ENCODE peak calls at places on chromosomes 4 and X, in seven cellular contexts. Z, Q, G, K, S, Y and V are unnamed samples.

GRCh38 chr4:3657917-3658913 is 108.0 kb upstream of the ADRA2C start:
- DNase-seq in Z (peak; percentile 75), Q (no peak), G (no peak), K (no peak), S (no peak), Y (no peak), V (no peak)

GRCh38 chr4:77783881-77784280 is 35.3 kb downstream of the CNOT6L start:
- DNase-seq in Z (no peak), Q (no peak), G (no peak), K (no peak), S (no peak), Y (no peak), V (no peak)

GRCh38 chr4:37422638-37423037 is 178.1 kb downstream of the NWD2 start:
- DNase-seq in Z (no peak), Q (no peak), G (no peak), K (no peak), S (no peak), Y (no peak), V (no peak)

GRCh38 chr4:71259305-71259704 is 79.5 kb upstream of the SLC4A4 start:
- DNase-seq in Z (no peak), Q (no peak), G (no peak), K (no peak), S (no peak), Y (no peak), V (no peak)

GRCh38 chr4:98864560-98864959 is 64.4 kb downstream of the EIF4E start:
- DNase-seq in Z (no peak), Q (no peak), G (no peak), K (no peak), S (no peak), Y (no peak), V (no peak)

GRCh38 chr4:180745019-180745418 is 1498.2 kb upstream of the TENM3 start:
- DNase-seq in Z (no peak), Q (no peak), G (no peak), K (no peak), S (no peak), Y (no peak), V (no peak)

GRCh38 chr4:40395166-40395900 is 60.2 kb downstream of the CHRNA9 start:
- DNase-seq in Z (no peak), Q (no peak), G (no peak), K (no peak), S (no peak), Y (no peak), V (no peak)

GRCh38 chr4:111812760-111813159 is 332.5 kb upstream of the FAM241A start:
- DNase-seq in Z (no peak), Q (no peak), G (no peak), K (no peak), S (no peak), Y (no peak), V (no peak)

GRCh38 chr4:1309261-1310010 is 19.7 kb downstream of the MAEA start:
- DNase-seq in Z (peak; percentile 71), Q (peak; percentile 91), G (peak; percentile 75), K (peak; percentile 50), S (peak; percentile 92), Y (peak; percentile 49), V (no peak)

GRCh38 chrX:50594788-50595187 is 124.2 kb upstream of the DGKK start:
- DNase-seq in Z (no peak), Q (no peak), G (no peak), K (no peak), S (no peak), Y (no peak), V (no peak)

GRCh38 chr4:13298655-13299054 is 185.5 kb downstream of the RAB28 start:
- DNase-seq in Z (no peak), Q (peak; percentile 40), G (no peak), K (no peak), S (no peak), Y (no peak), V (no peak)

GRCh38 chr4:18318682-18319410 is 297.3 kb upstream of the LCORL start:
- DNase-seq in Z (no peak), Q (no peak), G (no peak), K (no peak), S (no peak), Y (no peak), V (no peak)

GRCh38 chr4:138216272-138216867 is 25.8 kb downstream of the SLC7A11 start:
- DNase-seq in Z (no peak), Q (no peak), G (no peak), K (no peak), S (no peak), Y (no peak), V (no peak)

GRCh38 chr4:148015058-148015457 is 283.2 kb downstream of the ARHGAP10 start:
- DNase-seq in Z (no peak), Q (no peak), G (no peak), K (no peak), S (no peak), Y (no peak), V (no peak)

GRCh38 chr4:174627473-174627872 is 105.2 kb upstream of the HPGD start:
- DNase-seq in Z (no peak), Q (no peak), G (no peak), K (no peak), S (no peak), Y (no peak), V (no peak)

GRCh38 chr4:55446578-55446922 is 50.8 kb downstream of the TMEM165 start:
- DNase-seq in Z (no peak), Q (no peak), G (no peak), K (no peak), S (no peak), Y (no peak), V (no peak)

GRCh38 chr4:108165601-108166000 is 3.1 kb downstream of the LEF1 start:
- DNase-seq in Z (no peak), Q (no peak), G (no peak), K (peak; percentile 40), S (no peak), Y (no peak), V (no peak)

GRCh38 chrX:150366951-150367545 is 3.9 kb downstream of the MAMLD1 start:
- DNase-seq in Z (no peak), Q (no peak), G (no peak), K (no peak), S (no peak), Y (peak; percentile 55), V (no peak)

GRCh38 chr4:54082168-54082567 is 17.8 kb upstream of the CHIC2 start:
- DNase-seq in Z (no peak), Q (peak; percentile 95), G (no peak), K (no peak), S (no peak), Y (no peak), V (no peak)

GRCh38 chr4:703336-704197 is 2.1 kb upstream of the PCGF3 start:
- DNase-seq in Z (no peak), Q (no peak), G (no peak), K (no peak), S (no peak), Y (no peak), V (no peak)

GRCh38 chrX:118679290-118679689 is 48.1 kb upstream of the IL13RA1 start:
- DNase-seq in Z (no peak), Q (no peak), G (no peak), K (no peak), S (no peak), Y (no peak), V (no peak)

GRCh38 chrX:30992381-30992904 is 79.4 kb downstream of the FTHL17 start:
- DNase-seq in Z (no peak), Q (peak; percentile 93), G (no peak), K (no peak), S (no peak), Y (no peak), V (no peak)

GRCh38 chr4:6141554-6141953 is 58.8 kb downstream of the JAKMIP1 start:
- DNase-seq in Z (no peak), Q (no peak), G (no peak), K (no peak), S (no peak), Y (no peak), V (no peak)

GRCh38 chrX:71178908-71179307 is 34.3 kb downstream of the NLGN3 start:
- DNase-seq in Z (no peak), Q (peak; percentile 54), G (peak; percentile 21), K (peak; percentile 54), S (peak; percentile 53), Y (peak; percentile 32), V (peak; percentile 59)

GRCh38 chrX:136856050-136856449 is 24.5 kb downstream of the RBMX start:
- DNase-seq in Z (no peak), Q (no peak), G (no peak), K (no peak), S (no peak), Y (no peak), V (no peak)

GRCh38 chrX:46582964-46583363 is 9.4 kb downstream of the CHST7 start:
- DNase-seq in Z (no peak), Q (no peak), G (no peak), K (no peak), S (no peak), Y (no peak), V (no peak)

DNA sequence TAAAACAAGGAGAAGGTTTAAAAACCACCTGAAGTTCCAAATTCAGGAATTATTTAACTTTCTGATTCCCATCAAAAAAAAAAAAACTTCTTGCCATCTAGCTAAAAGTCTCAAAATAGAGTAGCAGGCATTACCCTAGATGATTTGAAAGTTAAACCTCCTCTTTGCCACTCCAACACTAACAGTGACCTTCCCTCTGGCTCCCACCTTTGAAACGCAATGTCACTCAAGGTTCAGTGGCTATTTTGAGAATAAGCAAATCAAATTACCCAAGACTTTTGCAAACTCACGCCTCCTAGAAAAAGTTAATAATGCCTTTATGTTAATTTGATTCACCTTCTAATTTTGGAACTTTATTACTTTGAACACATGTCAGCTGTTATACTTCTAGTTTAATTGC is 103.2 kb downstream of the ARHGAP6 start:
- DNase-seq in Z (no peak), Q (no peak), G (no peak), K (no peak), S (no peak), Y (no peak), V (no peak)
- H3K27me3 ChIP-seq in Z (no peaks in the 10 kb centered on the region), Q (no peaks in the 10 kb centered on the region), G (no peaks in the 10 kb centered on the region), K (no peaks in the 10 kb centered on the region), S (no peaks in the 10 kb centered on the region), Y (no peaks in the 10 kb centered on the region), V (no peaks in the 10 kb centered on the region)

GRCh38 chr4:67765928-67766327 is 11.7 kb upstream of the GNRHR start:
- DNase-seq in Z (no peak), Q (no peak), G (no peak), K (no peak), S (no peak), Y (no peak), V (no peak)

GRCh38 chr4:67765401-67765800 is 11.2 kb upstream of the GNRHR start:
- DNase-seq in Z (no peak), Q (no peak), G (no peak), K (no peak), S (no peak), Y (no peak), V (no peak)

GRCh38 chr4:67764183-67764582 is 10.0 kb upstream of the GNRHR start:
- DNase-seq in Z (no peak), Q (no peak), G (no peak), K (no peak), S (no peak), Y (no peak), V (no peak)

GRCh38 chr4:67762091-67762490 is 7.9 kb upstream of the GNRHR start:
- DNase-seq in Z (no peak), Q (no peak), G (no peak), K (no peak), S (no peak), Y (no peak), V (no peak)
- H3K27me3 ChIP-seq in Z (no peaks in the 10 kb centered on the region), Q (no peaks in the 10 kb centered on the region), G (no peaks in the 10 kb centered on the region), K (no peaks in the 10 kb centered on the region), S (no peaks in the 10 kb centered on the region), Y (no peaks in the 10 kb centered on the region), V (no peaks in the 10 kb centered on the region)

GRCh38 chr4:73706811-73707210 is 33.6 kb upstream of the CXCL8 start:
- DNase-seq in Z (no peak), Q (no peak), G (no peak), K (no peak), S (no peak), Y (no peak), V (no peak)
- H3K27me3 ChIP-seq in Z (no peaks in the 10 kb centered on the region), Q (peaks cover 7% of the 10 kb centered on the region), G (no peaks in the 10 kb centered on the region), K (no peaks in the 10 kb centered on the region), S (no peaks in the 10 kb centered on the region), Y (no peaks in the 10 kb centered on the region), V (no peaks in the 10 kb centered on the region)

GRCh38 chrX:102126863-102127262 is 1.4 kb downstream of the TCEAL2 start:
- DNase-seq in Z (no peak), Q (no peak), G (no peak), K (no peak), S (no peak), Y (no peak), V (no peak)
- H3K27me3 ChIP-seq in Z (no peaks in the 10 kb centered on the region), Q (no peaks in the 10 kb centered on the region), G (no peaks in the 10 kb centered on the region), K (peaks cover 3% of the 10 kb centered on the region), S (peaks cover 5% of the 10 kb centered on the region), Y (no peaks in the 10 kb centered on the region), V (peaks cover 8% of the 10 kb centered on the region)